ENCODE peak calls at places on chromosomes 5 and 9, in six cellular contexts. G is sigmoid colon, Q is H1, M is endothelial cell of umbilical vein, S is mesothelial cell of epicardium, L is AG04450. K is an unnamed sample.

GRCh38 chr9:19517202-19517942 is 108.6 kb downstream of the ACER2 start:
- DNase-seq in G (no peak), M (no peak), Q (peak; percentile 25), S (no peak), L (no peak), K (no peak)

GRCh38 chr5:32511778-32512374 is 67.3 kb upstream of the ZFR start:
- DNase-seq in Q (no peak), M (no peak), L (no peak), G (no peak), S (no peak), K (no peak)

GRCh38 chr9:122777935-122778671 is 10.6 kb upstream of the OR5C1 start:
- DNase-seq in L (peak; percentile 68), M (no peak), S (no peak), Q (no peak), G (no peak), K (no peak)

GRCh38 chr5:6767481-6768063 is 54.3 kb downstream of the TENT4A start:
- DNase-seq in Q (no peak), G (no peak), S (no peak), L (no peak), M (no peak), K (no peak)

GRCh38 chr9:16726718-16727451 is 143.6 kb downstream of the BNC2 start:
- DNase-seq in G (peak; percentile 95), L (peak; percentile 29), M (peak; percentile 84), Q (no peak), S (peak; percentile 88), K (no peak)

GRCh38 chr9:121721770-121722169 is 70.3 kb downstream of the DAB2IP start:
- DNase-seq in Q (no peak), L (no peak), M (no peak), G (peak; percentile 86), S (no peak), K (no peak)

GRCh38 chr5:81165493-81166119 is 67.5 kb upstream of the CKMT2 start:
- DNase-seq in Q (peak; percentile 38), L (peak; percentile 29), G (no peak), M (peak; percentile 51), S (peak; percentile 72), K (no peak)

GRCh38 chr5:111308951-111309350 is 84.8 kb downstream of the CAMK4 start:
- DNase-seq in G (no peak), S (no peak), M (no peak), Q (peak; percentile 49), L (no peak), K (no peak)

GRCh38 chr9:137828527-137829259 is 48.9 kb upstream of the CACNA1B start:
- DNase-seq in G (no peak), S (peak; percentile 61), Q (no peak), M (no peak), L (no peak), K (no peak)

GRCh38 chr5:91288117-91288516 is 95.0 kb downstream of the ARRDC3 start:
- DNase-seq in L (peak; percentile 48), G (no peak), S (no peak), M (peak; percentile 17), Q (no peak), K (no peak)

GRCh38 chr9:93592389-93593021 is 16.1 kb downstream of the PHF2 start:
- DNase-seq in M (no peak), G (no peak), S (peak; percentile 33), Q (peak; percentile 25), L (no peak), K (no peak)

GRCh38 chr5:124927735-124928134 is 181.3 kb upstream of the ZNF608 start:
- DNase-seq in S (no peak), Q (no peak), L (no peak), M (peak; percentile 51), G (no peak), K (no peak)

GRCh38 chr5:139733698-139734491 is 61.7 kb upstream of the PSD2 start:
- DNase-seq in Q (no peak), M (no peak), S (no peak), G (no peak), L (no peak), K (no peak)

GRCh38 chr5:96729156-96729555 is 67.0 kb downstream of the CAST start:
- DNase-seq in M (no peak), Q (no peak), L (no peak), S (no peak), G (no peak), K (no peak)

GRCh38 chr5:74196233-74196632 is 444.3 kb downstream of the ENC1 start:
- DNase-seq in M (no peak), Q (no peak), L (no peak), G (no peak), S (no peak), K (no peak)

GRCh38 chr5:104661256-104661655 is 1098.7 kb upstream of the NUDT12 start:
- DNase-seq in S (no peak), L (no peak), Q (no peak), M (no peak), G (peak; percentile 65), K (no peak)

GRCh38 chr5:169637085-169637855 is at the start of gene DOCK2:
- DNase-seq in G (peak; percentile 77), Q (no peak), L (no peak), M (no peak), S (no peak), K (peak; percentile 76)

GRCh38 chr5:97078958-97079357 is 63.5 kb downstream of the LIX1 start:
- DNase-seq in L (no peak), M (no peak), Q (no peak), S (no peak), G (no peak), K (no peak)

GRCh38 chr9:133930046-133931015 is 61.8 kb downstream of the VAV2 start:
- DNase-seq in G (no peak), Q (no peak), M (no peak), L (no peak), S (no peak), K (no peak)

GRCh38 chr9:98314381-98315066 is 59.1 kb upstream of the TBC1D2 start:
- DNase-seq in M (no peak), L (no peak), G (no peak), Q (no peak), S (no peak), K (no peak)

GRCh38 chr9:105994970-105995369 is 300.6 kb downstream of the TMEM38B start:
- DNase-seq in L (no peak), S (no peak), M (no peak), Q (no peak), G (no peak), K (no peak)

GRCh38 chr5:107469485-107469884 is 201.3 kb downstream of the EFNA5 start:
- DNase-seq in Q (no peak), G (no peak), S (no peak), M (peak; percentile 96), L (peak; percentile 78), K (no peak)
- TF ChIP-seq CTCF in Q (no peak), G (no peak), S (no peak), M (no peak), L (no peak), K (no peak)

GRCh38 chr9:112945620-112946208 is 55.0 kb upstream of the SLC46A2 start:
- DNase-seq in L (no peak), S (no peak), M (no peak), Q (peak; percentile 41), G (no peak), K (no peak)
- TF ChIP-seq CTCF in L (no peak), S (no peak), M (peak; percentile 40), Q (peak; percentile 90), G (no peak), K (no peak)

DNA sequence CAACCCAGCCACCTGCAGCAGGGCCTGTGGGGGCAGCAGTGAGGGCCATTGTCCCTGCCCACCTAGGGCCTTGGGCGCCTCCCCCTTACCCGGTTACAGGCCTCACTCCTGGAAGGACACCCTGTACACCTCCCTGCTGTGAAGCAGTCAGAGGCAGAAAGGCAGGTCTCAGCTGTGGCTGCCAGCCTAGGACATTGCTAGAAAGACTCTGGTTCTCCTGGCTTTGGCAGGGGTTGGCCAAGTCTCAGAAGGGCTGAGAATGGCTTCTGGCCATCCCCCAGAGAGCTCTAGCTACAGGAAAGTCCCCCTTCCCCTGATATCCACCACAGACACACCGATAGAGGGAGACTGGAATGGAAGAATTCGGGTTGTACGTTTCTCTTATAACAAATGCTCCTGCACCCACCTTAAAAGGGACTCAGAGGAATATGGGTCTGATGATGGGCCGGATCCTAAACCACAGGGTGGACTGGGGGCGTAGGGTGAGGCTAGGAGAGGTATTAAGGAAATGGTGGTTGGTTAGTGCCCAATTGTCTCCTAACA is 2.4 kb downstream of the DNAJB5 start:
- DNase-seq in M (no peak), L (no peak), S (no peak), Q (no peak), G (peak; percentile 85), K (no peak)
- TF ChIP-seq CTCF in M (no peak), L (no peak), S (no peak), Q (peak; percentile 62), G (no peak), K (no peak)

DNA sequence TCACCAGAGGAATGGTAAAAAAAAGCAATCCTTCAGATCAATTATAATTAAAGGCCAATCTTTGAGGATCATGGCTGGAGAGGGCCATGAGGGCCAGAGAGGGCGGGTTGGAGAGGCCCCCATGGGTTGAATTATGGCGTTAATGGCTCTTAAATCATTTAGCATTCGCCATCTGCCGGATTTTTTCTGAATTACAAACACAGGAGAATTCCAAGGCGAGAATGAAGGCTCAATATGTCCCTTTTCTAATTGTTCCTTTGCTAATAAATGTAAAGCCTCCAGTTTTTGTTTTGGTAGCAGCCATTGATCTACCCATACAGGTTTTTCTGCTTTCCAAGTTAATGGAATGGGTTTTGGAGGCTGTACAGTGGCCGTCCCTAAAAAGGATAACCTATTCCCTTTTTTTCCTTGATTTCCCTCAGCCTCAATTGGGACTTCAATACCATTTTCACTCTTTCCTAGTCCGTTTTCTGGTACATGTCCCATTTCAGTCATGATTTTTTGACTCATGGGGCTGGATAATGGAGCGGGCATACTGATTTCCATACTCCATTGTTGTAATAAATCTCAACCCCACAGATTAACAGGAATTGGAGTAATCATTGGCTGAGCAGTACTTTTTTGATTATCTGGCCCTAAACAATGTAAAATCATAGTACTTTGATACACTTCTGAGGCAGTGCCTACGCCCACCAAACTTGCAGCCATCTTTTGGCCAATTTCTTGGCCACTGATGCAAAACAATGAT is 6.7 kb upstream of the TMEM141 start:
- DNase-seq in L (no peak), Q (no peak), M (peak; percentile 28), G (no peak), S (no peak), K (no peak)
- TF ChIP-seq CTCF in L (peak; percentile 34), Q (no peak), M (peak; percentile 14), G (peak; percentile 3), S (peak; percentile 67), K (no peak)

GRCh38 chr9:99821187-99822095 is at the start of gene NR4A3:
- DNase-seq in S (peak; percentile 95), G (peak; percentile 99), Q (no peak), L (peak; percentile 94), M (peak; percentile 96), K (peak; percentile 85)
- TF ChIP-seq CTCF in S (no peak), G (no peak), Q (no peak), L (peak; percentile 28), M (peak; percentile 34), K (no peak)

GRCh38 chr5:143434261-143435206 is 31.0 kb upstream of the NR3C1 start:
- DNase-seq in Q (no peak), G (no peak), M (no peak), L (no peak), S (no peak), K (peak; percentile 28)

GRCh38 chr5:143436871-143437270 is 33.4 kb upstream of the NR3C1 start:
- DNase-seq in G (no peak), S (no peak), L (no peak), Q (no peak), M (no peak), K (no peak)

GRCh38 chr5:143440448-143441102 is 37.1 kb upstream of the NR3C1 start:
- DNase-seq in S (no peak), G (no peak), Q (no peak), M (peak; percentile 17), L (no peak), K (no peak)

GRCh38 chr5:143435207-143435657 is 31.7 kb upstream of the NR3C1 start:
- DNase-seq in Q (no peak), L (no peak), G (no peak), M (peak; percentile 18), S (no peak), K (peak; percentile 31)

GRCh38 chr5:143437666-143438273 is 34.3 kb upstream of the NR3C1 start:
- DNase-seq in G (no peak), S (no peak), L (no peak), M (no peak), Q (no peak), K (no peak)
- TF ChIP-seq CTCF in G (no peak), S (no peak), L (no peak), M (no peak), Q (no peak), K (no peak)

K was measured in activated B cell treated with CpG ODN at 0.5 μM for 24 hours.